ENCODE peak calls at places on chromosomes 11 and 22, in four cellular contexts. One of them, this sample, is unnamed.

GRCh38 chr11:102914238-102915043 is 39.7 kb upstream of the MMP12 start:
- DNase-seq in endodermal cell: peak
- DNase-seq in chondrocyte: no peak
- DNase-seq in stimulated activated CD4-positive, alpha-beta T cell treated with anti-CD3 and anti-CD28 coated beads, Interleukin-1b, Interleukin-23, amount 100 ng/mL, for 24 hours: no peak
- DNase-seq in this sample: no peak

GRCh38 chr11:13116491-13116890 is 107.4 kb downstream of the RASSF10 start:
- DNase-seq in chondrocyte: no peak
- DNase-seq in endodermal cell: no peak
- DNase-seq in stimulated activated CD4-positive, alpha-beta T cell treated with anti-CD3 and anti-CD28 coated beads, Interleukin-1b, Interleukin-23, amount 100 ng/mL, for 24 hours: no peak
- DNase-seq in this sample: no peak

GRCh38 chr11:48006301-48006992 is 26.1 kb downstream of the PTPRJ start:
- DNase-seq in stimulated activated CD4-positive, alpha-beta T cell treated with anti-CD3 and anti-CD28 coated beads, Interleukin-1b, Interleukin-23, amount 100 ng/mL, for 24 hours: no peak
- DNase-seq in chondrocyte: peak
- DNase-seq in endodermal cell: no peak
- DNase-seq in this sample: no peak

GRCh38 chr11:130428271-130428670 is at the start of gene ADAMTS8:
- DNase-seq in endodermal cell: no peak
- DNase-seq in stimulated activated CD4-positive, alpha-beta T cell treated with anti-CD3 and anti-CD28 coated beads, Interleukin-1b, Interleukin-23, amount 100 ng/mL, for 24 hours: no peak
- DNase-seq in chondrocyte: no peak
- DNase-seq in this sample: no peak

GRCh38 chr11:117796456-117797428 is at the start of gene DSCAML1:
- DNase-seq in chondrocyte: no peak
- DNase-seq in endodermal cell: peak
- DNase-seq in stimulated activated CD4-positive, alpha-beta T cell treated with anti-CD3 and anti-CD28 coated beads, Interleukin-1b, Interleukin-23, amount 100 ng/mL, for 24 hours: no peak
- DNase-seq in this sample: no peak

GRCh38 chr11:46367244-46367915 is 14.1 kb upstream of the MDK start:
- DNase-seq in chondrocyte: no peak
- DNase-seq in stimulated activated CD4-positive, alpha-beta T cell treated with anti-CD3 and anti-CD28 coated beads, Interleukin-1b, Interleukin-23, amount 100 ng/mL, for 24 hours: peak
- DNase-seq in endodermal cell: peak
- DNase-seq in this sample: peak

GRCh38 chr11:8613036-8613435 is 19.0 kb upstream of the STK33 start:
- DNase-seq in endodermal cell: no peak
- DNase-seq in stimulated activated CD4-positive, alpha-beta T cell treated with anti-CD3 and anti-CD28 coated beads, Interleukin-1b, Interleukin-23, amount 100 ng/mL, for 24 hours: no peak
- DNase-seq in chondrocyte: no peak
- DNase-seq in this sample: no peak

GRCh38 chr22:44191036-44191454 is 10.3 kb downstream of the PARVG start:
- DNase-seq in chondrocyte: no peak
- DNase-seq in stimulated activated CD4-positive, alpha-beta T cell treated with anti-CD3 and anti-CD28 coated beads, Interleukin-1b, Interleukin-23, amount 100 ng/mL, for 24 hours: peak
- DNase-seq in endodermal cell: no peak
- DNase-seq in this sample: no peak

GRCh38 chr11:30435488-30435887 is 112.6 kb downstream of the ARL14EP start:
- DNase-seq in stimulated activated CD4-positive, alpha-beta T cell treated with anti-CD3 and anti-CD28 coated beads, Interleukin-1b, Interleukin-23, amount 100 ng/mL, for 24 hours: no peak
- DNase-seq in chondrocyte: no peak
- DNase-seq in endodermal cell: no peak
- DNase-seq in this sample: no peak

GRCh38 chr11:20056109-20057054 is 103.9 kb downstream of the DBX1 start:
- DNase-seq in endodermal cell: no peak
- DNase-seq in stimulated activated CD4-positive, alpha-beta T cell treated with anti-CD3 and anti-CD28 coated beads, Interleukin-1b, Interleukin-23, amount 100 ng/mL, for 24 hours: no peak
- DNase-seq in chondrocyte: no peak
- DNase-seq in this sample: no peak

GRCh38 chr11:79940976-79941735 is 500.3 kb upstream of the TENM4 start:
- DNase-seq in chondrocyte: no peak
- DNase-seq in stimulated activated CD4-positive, alpha-beta T cell treated with anti-CD3 and anti-CD28 coated beads, Interleukin-1b, Interleukin-23, amount 100 ng/mL, for 24 hours: no peak
- DNase-seq in endodermal cell: no peak
- DNase-seq in this sample: no peak

GRCh38 chr11:35045219-35045819 is 93.7 kb upstream of the CD44 start:
- DNase-seq in stimulated activated CD4-positive, alpha-beta T cell treated with anti-CD3 and anti-CD28 coated beads, Interleukin-1b, Interleukin-23, amount 100 ng/mL, for 24 hours: no peak
- DNase-seq in endodermal cell: no peak
- DNase-seq in chondrocyte: no peak
- DNase-seq in this sample: no peak

GRCh38 chr11:6357222-6357621 is 33.1 kb upstream of the SMPD1 start:
- DNase-seq in chondrocyte: no peak
- DNase-seq in endodermal cell: no peak
- DNase-seq in stimulated activated CD4-positive, alpha-beta T cell treated with anti-CD3 and anti-CD28 coated beads, Interleukin-1b, Interleukin-23, amount 100 ng/mL, for 24 hours: peak
- DNase-seq in this sample: peak

GRCh38 chr11:119773016-119773415 is 44.0 kb upstream of the NECTIN1 start:
- DNase-seq in stimulated activated CD4-positive, alpha-beta T cell treated with anti-CD3 and anti-CD28 coated beads, Interleukin-1b, Interleukin-23, amount 100 ng/mL, for 24 hours: no peak
- DNase-seq in chondrocyte: no peak
- DNase-seq in endodermal cell: no peak
- DNase-seq in this sample: no peak

This sample was measured in tibial nerve.